ENCODE peak calls at places on chromosomes 2 and 18, in nine cellular contexts. Z is choroid plexus epithelial cell, K is lower lobe of right lung, Y is BJ, P is endodermal cell, T is epithelial cell of esophagus, U is GM10248, O is endothelial cell, W is astrocyte. M is an unnamed sample.

GRCh38 chr2:20513946-20514345 is 67.1 kb downstream of the RHOB start:
- DNase-seq in O (no peak), K (no peak), Z (no peak), U (no peak), P (no peak), T (no peak), W (no peak), Y (no peak), M (no peak)

GRCh38 chr2:120250640-120251039 is 2.0 kb upstream of the RALB start:
- DNase-seq in O (no peak), Y (no peak), U (no peak), T (no peak), Z (no peak), K (no peak), P (no peak), W (no peak), M (no peak)

GRCh38 chr2:124725187-124725586 is 700.1 kb downstream of the CNTNAP5 start:
- DNase-seq in W (no peak), Y (no peak), K (no peak), U (no peak), O (no peak), Z (no peak), T (no peak), P (no peak), M (no peak)

GRCh38 chr2:8534386-8534728 is 147.5 kb upstream of the ID2 start:
- DNase-seq in O (no peak), K (no peak), Z (no peak), P (no peak), U (no peak), W (no peak), Y (no peak), T (no peak), M (no peak)

GRCh38 chr2:167177196-167177595 is 288.9 kb downstream of the XIRP2 start:
- DNase-seq in Z (peak; percentile 55), P (no peak), W (no peak), O (no peak), Y (no peak), U (no peak), T (peak; percentile 4), K (no peak), M (no peak)

GRCh38 chr2:218311543-218311884 is 19.2 kb upstream of the TMBIM1 start:
- DNase-seq in U (no peak), Y (no peak), T (no peak), K (no peak), Z (no peak), P (peak; percentile 48), O (no peak), W (no peak), M (no peak)

GRCh38 chr18:46072959-46073358 is 899 bp upstream of the PSTPIP2 start:
- DNase-seq in K (no peak), U (no peak), Y (no peak), W (no peak), P (no peak), O (no peak), T (no peak), Z (no peak), M (no peak)

GRCh38 chr2:129765326-129766158 is 213.9 kb upstream of the RAB6C start:
- DNase-seq in U (no peak), O (no peak), T (no peak), Y (no peak), Z (no peak), K (no peak), P (peak; percentile 50), W (no peak), M (no peak)

GRCh38 chr2:110678457-110679336 is 834 bp upstream of the BUB1 start:
- DNase-seq in W (peak; percentile 13), Z (peak; percentile 39), O (peak; percentile 6), U (peak; percentile 32), T (no peak), Y (no peak), K (peak; percentile 50), P (peak; percentile 69), M (peak; percentile 28)

GRCh38 chr2:88841224-88841929 is 149.9 kb downstream of the RPIA start:
- DNase-seq in W (no peak), P (no peak), Z (no peak), K (peak; percentile 55), Y (no peak), O (no peak), T (no peak), U (no peak), M (no peak)

GRCh38 chr2:16625201-16625729 is 40.4 kb downstream of the CYRIA start:
- DNase-seq in Y (no peak), T (no peak), U (no peak), K (peak; percentile 59), P (peak; percentile 60), Z (peak; percentile 45), O (peak; percentile 28), W (no peak), M (no peak)

GRCh38 chr18:50627594-50628542 is 68.0 kb downstream of the MAPK4 start:
- DNase-seq in T (peak; percentile 76), U (no peak), Z (no peak), O (no peak), K (no peak), Y (no peak), W (no peak), P (peak; percentile 33), M (peak; percentile 25)

GRCh38 chr18:62187543-62188378 is 706 bp downstream of the RELCH start:
- DNase-seq in P (peak; percentile 74), T (peak; percentile 39), U (peak; percentile 19), O (peak; percentile 21), Z (peak; percentile 50), Y (no peak), W (peak; percentile 6), K (peak; percentile 63), M (peak; percentile 33)

GRCh38 chr18:37179384-37179783 is 350.5 kb downstream of the KIAA1328 start:
- DNase-seq in Y (no peak), T (no peak), W (no peak), U (no peak), K (no peak), P (no peak), Z (peak; percentile 3), O (no peak), M (no peak)

GRCh38 chr18:4017479-4017878 is 437.6 kb downstream of the DLGAP1 start:
- DNase-seq in Z (peak; percentile 1), O (peak; percentile 15), Y (no peak), P (peak; percentile 78), K (no peak), W (no peak), U (peak; percentile 30), T (peak; percentile 39), M (peak; percentile 5)
- TF ChIP-seq CTCF in Z (no peak), O (peak; percentile 10), Y (peak; percentile 22), P (peak; percentile 78), K (no peak), W (peak; percentile 19), U (no peak), T (peak; percentile 36), M (no peak)

GRCh38 chr2:221425353-221425752 is 146.8 kb downstream of the EPHA4 start:
- DNase-seq in P (no peak), K (no peak), Z (no peak), Y (no peak), U (no peak), T (no peak), W (no peak), O (no peak), M (no peak)
- TF ChIP-seq CTCF in P (no peak), K (no peak), Z (no peak), Y (no peak), U (no peak), T (no peak), W (no peak), O (no peak), M (no peak)

GRCh38 chr18:9058426-9058825 is 44.1 kb upstream of the NDUFV2 start:
- DNase-seq in Z (peak; percentile 36), Y (no peak), P (no peak), U (no peak), K (no peak), O (no peak), T (no peak), W (peak; percentile 73), M (no peak)

GRCh38 chr18:9055626-9056025 is 46.9 kb upstream of the NDUFV2 start:
- DNase-seq in Z (no peak), P (peak; percentile 3), K (no peak), Y (no peak), T (peak; percentile 63), O (no peak), U (no peak), W (no peak), M (peak; percentile 69)

GRCh38 chr18:9057646-9058045 is 44.9 kb upstream of the NDUFV2 start:
- DNase-seq in O (no peak), Z (no peak), Y (no peak), T (no peak), P (no peak), W (no peak), K (no peak), U (no peak), M (no peak)

GRCh38 chr18:9053814-9054213 is 48.7 kb upstream of the NDUFV2 start:
- DNase-seq in W (no peak), P (peak; percentile 1), U (no peak), Z (no peak), O (no peak), Y (no peak), T (no peak), K (no peak), M (no peak)

GRCh38 chr18:9055185-9055584 is 47.3 kb upstream of the NDUFV2 start:
- DNase-seq in P (no peak), U (peak; percentile 40), Z (peak; percentile 84), O (no peak), Y (peak; percentile 74), K (no peak), T (peak; percentile 90), W (peak; percentile 90), M (peak; percentile 90)
- TF ChIP-seq CTCF in P (no peak), U (peak; percentile 3), Z (peak; percentile 29), O (no peak), Y (peak; percentile 27), K (no peak), T (peak; percentile 15), W (peak; percentile 15), M (no peak)

GRCh38 chr18:31440787-31441186 is 6.8 kb upstream of the DSG3 start:
- DNase-seq in O (no peak), K (no peak), P (no peak), U (no peak), Y (no peak), W (no peak), T (no peak), Z (no peak), M (no peak)

GRCh38 chr18:31445908-31446307 is 1.6 kb upstream of the DSG3 start:
- DNase-seq in P (no peak), T (no peak), K (no peak), Z (no peak), W (no peak), Y (no peak), U (no peak), O (no peak), M (no peak)

GRCh38 chr18:31446854-31447253 is 687 bp upstream of the DSG3 start:
- DNase-seq in Z (no peak), U (no peak), K (no peak), T (no peak), P (no peak), W (no peak), O (no peak), Y (no peak), M (no peak)

GRCh38 chr18:31447530-31448191 is at the start of gene DSG3:
- DNase-seq in Y (no peak), P (no peak), Z (no peak), O (no peak), W (no peak), K (no peak), T (peak; percentile 95), U (no peak), M (peak; percentile 94)

DNA sequence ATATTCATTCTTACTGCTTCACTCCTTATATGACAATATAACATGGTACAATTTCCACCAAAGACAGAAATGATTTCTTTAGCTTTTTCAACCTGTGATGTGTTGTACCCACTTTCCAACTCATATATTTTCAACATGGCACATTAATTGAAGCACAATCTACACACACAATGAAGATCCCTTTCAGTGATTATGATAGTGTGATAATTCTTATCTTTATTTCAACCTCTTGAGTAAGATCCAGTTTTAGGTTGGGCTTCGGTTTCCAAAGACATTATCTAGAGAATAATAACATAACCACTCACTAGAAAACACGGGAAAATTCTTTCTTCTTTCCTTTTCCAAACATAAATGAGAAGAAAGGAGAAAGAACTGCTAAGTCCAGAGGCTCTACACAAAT is 3.4 kb upstream of the DSG3 start:
- DNase-seq in K (no peak), W (no peak), O (no peak), P (no peak), U (no peak), Z (no peak), T (no peak), Y (no peak), M (no peak)
- TF ChIP-seq CTCF in K (no peak), W (no peak), O (no peak), P (no peak), U (no peak), Z (no peak), T (no peak), Y (no peak), M (no peak)

M was measured in MCF 10A.